ENCODE peak calls at places on chromosomes 5 and 9, in five cellular contexts. One of them, this sample, is unnamed.

GRCh38 chr5:125578551-125578950 is 832.1 kb upstream of the ZNF608 start:
- DNase-seq in esophagus squamous epithelium: no peak
- DNase-seq in adrenal gland: no peak
- DNase-seq in CD8-positive, alpha-beta T cell: no peak
- DNase-seq in heart right ventricle: no peak
- DNase-seq in this sample: no peak

GRCh38 chr5:169354263-169354662 is 53.3 kb upstream of the SLIT3 start:
- DNase-seq in esophagus squamous epithelium: no peak
- DNase-seq in heart right ventricle: no peak
- DNase-seq in CD8-positive, alpha-beta T cell: no peak
- DNase-seq in adrenal gland: no peak
- DNase-seq in this sample: no peak

GRCh38 chr5:36777105-36777757 is 99.3 kb upstream of the NIPBL start:
- DNase-seq in heart right ventricle: peak
- DNase-seq in esophagus squamous epithelium: no peak
- DNase-seq in adrenal gland: peak
- DNase-seq in CD8-positive, alpha-beta T cell: no peak
- DNase-seq in this sample: no peak

GRCh38 chr9:89868100-89868499 is 263.3 kb downstream of the GADD45G start:
- DNase-seq in adrenal gland: no peak
- DNase-seq in heart right ventricle: no peak
- DNase-seq in CD8-positive, alpha-beta T cell: no peak
- DNase-seq in esophagus squamous epithelium: no peak
- DNase-seq in this sample: no peak

GRCh38 chr5:133749331-133749985 is 137.1 kb upstream of the FSTL4 start:
- DNase-seq in adrenal gland: no peak
- DNase-seq in esophagus squamous epithelium: no peak
- DNase-seq in CD8-positive, alpha-beta T cell: no peak
- DNase-seq in heart right ventricle: no peak
- DNase-seq in this sample: peak

GRCh38 chr5:179121667-179122111 is 61.5 kb downstream of the ZNF354C start:
- DNase-seq in heart right ventricle: no peak
- DNase-seq in adrenal gland: no peak
- DNase-seq in CD8-positive, alpha-beta T cell: no peak
- DNase-seq in esophagus squamous epithelium: no peak
- DNase-seq in this sample: peak

GRCh38 chr5:67699560-67699959 is 503.0 kb upstream of the CD180 start:
- DNase-seq in CD8-positive, alpha-beta T cell: no peak
- DNase-seq in heart right ventricle: no peak
- DNase-seq in adrenal gland: no peak
- DNase-seq in esophagus squamous epithelium: no peak
- DNase-seq in this sample: no peak

GRCh38 chr5:32790411-32790951 is 79.4 kb downstream of the NPR3 start:
- DNase-seq in adrenal gland: no peak
- DNase-seq in esophagus squamous epithelium: no peak
- DNase-seq in heart right ventricle: no peak
- DNase-seq in CD8-positive, alpha-beta T cell: no peak
- DNase-seq in this sample: no peak

GRCh38 chr5:68074633-68075032 is 140.9 kb upstream of the PIK3R1 start:
- DNase-seq in esophagus squamous epithelium: no peak
- DNase-seq in heart right ventricle: no peak
- DNase-seq in adrenal gland: no peak
- DNase-seq in CD8-positive, alpha-beta T cell: no peak
- DNase-seq in this sample: no peak

GRCh38 chr5:40383719-40384651 is 295.7 kb upstream of the PTGER4 start:
- DNase-seq in adrenal gland: no peak
- DNase-seq in heart right ventricle: no peak
- DNase-seq in esophagus squamous epithelium: no peak
- DNase-seq in CD8-positive, alpha-beta T cell: no peak
- DNase-seq in this sample: no peak

GRCh38 chr9:94139672-94140417 is 55.6 kb downstream of the PTPDC1 start:
- DNase-seq in esophagus squamous epithelium: no peak
- DNase-seq in adrenal gland: peak
- DNase-seq in heart right ventricle: peak
- DNase-seq in CD8-positive, alpha-beta T cell: no peak
- DNase-seq in this sample: peak

GRCh38 chr9:136107953-136108647 is 10.6 kb downstream of the TMEM250 start:
- DNase-seq in heart right ventricle: no peak
- DNase-seq in adrenal gland: no peak
- DNase-seq in CD8-positive, alpha-beta T cell: no peak
- DNase-seq in esophagus squamous epithelium: no peak
- DNase-seq in this sample: no peak

GRCh38 chr5:73454379-73455036 is 5.9 kb upstream of the FOXD1 start:
- DNase-seq in esophagus squamous epithelium: no peak
- DNase-seq in CD8-positive, alpha-beta T cell: peak
- DNase-seq in heart right ventricle: no peak
- DNase-seq in adrenal gland: no peak
- DNase-seq in this sample: no peak

GRCh38 chr9:71758785-71759184 is 9.5 kb downstream of the CEMIP2 start:
- DNase-seq in adrenal gland: no peak
- DNase-seq in CD8-positive, alpha-beta T cell: no peak
- DNase-seq in heart right ventricle: no peak
- DNase-seq in esophagus squamous epithelium: no peak
- DNase-seq in this sample: no peak

GRCh38 chr5:131814990-131815389 is 18.2 kb upstream of the FNIP1 start:
- DNase-seq in heart right ventricle: no peak
- DNase-seq in adrenal gland: no peak
- DNase-seq in esophagus squamous epithelium: no peak
- DNase-seq in CD8-positive, alpha-beta T cell: no peak
- DNase-seq in this sample: no peak

GRCh38 chr5:73822989-73823339 is 197.0 kb downstream of the ARHGEF28 start:
- DNase-seq in heart right ventricle: no peak
- DNase-seq in CD8-positive, alpha-beta T cell: no peak
- DNase-seq in adrenal gland: no peak
- DNase-seq in esophagus squamous epithelium: no peak
- DNase-seq in this sample: no peak

GRCh38 chr5:95704150-95704549 is 21.4 kb upstream of the SPATA9 start:
- DNase-seq in adrenal gland: no peak
- DNase-seq in esophagus squamous epithelium: no peak
- DNase-seq in CD8-positive, alpha-beta T cell: no peak
- DNase-seq in heart right ventricle: no peak
- DNase-seq in this sample: no peak

GRCh38 chr9:87290241-87290700 is 207.4 kb upstream of the DAPK1 start:
- DNase-seq in adrenal gland: no peak
- DNase-seq in CD8-positive, alpha-beta T cell: no peak
- DNase-seq in heart right ventricle: no peak
- DNase-seq in esophagus squamous epithelium: no peak
- DNase-seq in this sample: no peak

GRCh38 chr5:80255425-80255751 is 460 bp downstream of the SERINC5 start:
- DNase-seq in adrenal gland: peak
- DNase-seq in heart right ventricle: peak
- DNase-seq in esophagus squamous epithelium: no peak
- DNase-seq in CD8-positive, alpha-beta T cell: peak
- DNase-seq in this sample: no peak

GRCh38 chr9:3507395-3508077 is 18.3 kb downstream of the RFX3 start:
- DNase-seq in adrenal gland: no peak
- DNase-seq in heart right ventricle: no peak
- DNase-seq in CD8-positive, alpha-beta T cell: no peak
- DNase-seq in esophagus squamous epithelium: no peak
- DNase-seq in this sample: no peak

GRCh38 chr9:94638335-94639044 is 828 bp downstream of the FBP1 start:
- DNase-seq in adrenal gland: no peak
- DNase-seq in CD8-positive, alpha-beta T cell: no peak
- DNase-seq in esophagus squamous epithelium: no peak
- DNase-seq in heart right ventricle: no peak
- DNase-seq in this sample: no peak

GRCh38 chr9:135087899-135088347 is 455 bp downstream of the OLFM1 start:
- DNase-seq in CD8-positive, alpha-beta T cell: no peak
- DNase-seq in adrenal gland: no peak
- DNase-seq in heart right ventricle: no peak
- DNase-seq in esophagus squamous epithelium: no peak
- DNase-seq in this sample: no peak

GRCh38 chr5:138696501-138696900 is 56.7 kb upstream of the CTNNA1 start:
- DNase-seq in heart right ventricle: no peak
- DNase-seq in adrenal gland: no peak
- DNase-seq in CD8-positive, alpha-beta T cell: no peak
- DNase-seq in esophagus squamous epithelium: no peak
- DNase-seq in this sample: no peak

GRCh38 chr5:92653730-92654461 is 927.1 kb downstream of the NR2F1-AS1 start:
- DNase-seq in esophagus squamous epithelium: no peak
- DNase-seq in CD8-positive, alpha-beta T cell: no peak
- DNase-seq in adrenal gland: no peak
- DNase-seq in heart right ventricle: no peak
- DNase-seq in this sample: no peak

GRCh38 chr5:75140277-75140676 is 87.9 kb upstream of the GCNT4 start:
- DNase-seq in esophagus squamous epithelium: no peak
- DNase-seq in CD8-positive, alpha-beta T cell: no peak
- DNase-seq in adrenal gland: no peak
- DNase-seq in heart right ventricle: no peak
- DNase-seq in this sample: no peak

GRCh38 chr9:106653111-106653697 is 209.8 kb upstream of the ZNF462 start:
- DNase-seq in CD8-positive, alpha-beta T cell: no peak
- DNase-seq in heart right ventricle: no peak
- DNase-seq in adrenal gland: no peak
- DNase-seq in esophagus squamous epithelium: no peak
- DNase-seq in this sample: no peak

GRCh38 chr5:40172721-40173120 is 507.0 kb upstream of the PTGER4 start:
- DNase-seq in adrenal gland: no peak
- DNase-seq in esophagus squamous epithelium: no peak
- DNase-seq in CD8-positive, alpha-beta T cell: no peak
- DNase-seq in heart right ventricle: no peak
- DNase-seq in this sample: no peak

GRCh38 chr5:39755986-39756385 is 331.2 kb upstream of the DAB2 start:
- DNase-seq in adrenal gland: peak
- DNase-seq in heart right ventricle: peak
- DNase-seq in esophagus squamous epithelium: no peak
- DNase-seq in CD8-positive, alpha-beta T cell: no peak
- DNase-seq in this sample: no peak

GRCh38 chr5:119742311-119742710 is 113.0 kb downstream of the FAM170A start:
- DNase-seq in CD8-positive, alpha-beta T cell: no peak
- DNase-seq in adrenal gland: no peak
- DNase-seq in esophagus squamous epithelium: no peak
- DNase-seq in heart right ventricle: no peak
- DNase-seq in this sample: no peak

GRCh38 chr9:121122450-121123032 is 47.8 kb downstream of the CNTRL start:
- DNase-seq in CD8-positive, alpha-beta T cell: no peak
- DNase-seq in adrenal gland: no peak
- DNase-seq in heart right ventricle: no peak
- DNase-seq in esophagus squamous epithelium: no peak
- DNase-seq in this sample: no peak

GRCh38 chr9:80797841-80798688 is 891.3 kb downstream of the TLE1 start:
- DNase-seq in adrenal gland: no peak
- DNase-seq in CD8-positive, alpha-beta T cell: no peak
- DNase-seq in esophagus squamous epithelium: no peak
- DNase-seq in heart right ventricle: peak
- DNase-seq in this sample: no peak
- H3K27ac ChIP-seq in adrenal gland: no peak
- H3K27ac ChIP-seq in CD8-positive, alpha-beta T cell: no peak
- H3K27ac ChIP-seq in esophagus squamous epithelium: peak
- H3K27ac ChIP-seq in heart right ventricle: peak
- H3K27ac ChIP-seq in this sample: peak

DNA sequence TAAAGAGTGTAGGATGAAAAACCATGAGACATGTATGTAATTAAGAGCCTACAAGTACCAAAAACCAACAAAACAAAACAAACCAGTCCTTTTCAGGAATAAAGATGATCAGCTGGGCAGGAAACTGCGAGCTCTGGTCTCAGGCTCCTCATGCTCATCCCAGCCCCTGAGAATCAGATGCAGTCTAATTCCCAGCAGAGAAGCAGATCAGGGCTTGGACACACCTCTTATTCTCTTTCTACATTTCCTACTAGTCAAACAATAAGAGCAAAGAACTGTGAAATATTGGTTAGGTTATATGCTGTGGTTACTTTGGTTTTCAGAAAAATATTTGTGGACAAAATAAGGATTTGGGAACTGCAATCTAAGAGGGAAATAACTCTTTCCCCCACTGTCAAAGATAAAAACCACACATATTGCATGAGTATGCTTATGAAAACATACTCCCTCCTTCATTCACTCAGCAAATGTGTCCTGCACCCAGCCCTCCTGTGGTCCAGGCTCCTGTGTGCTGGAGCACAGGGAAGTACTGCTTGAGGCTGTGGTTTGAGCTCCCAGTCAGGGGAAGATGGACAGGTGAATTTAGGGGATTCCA is 164.5 kb upstream of the S1PR3 start:
- DNase-seq in esophagus squamous epithelium: no peak
- DNase-seq in CD8-positive, alpha-beta T cell: no peak
- DNase-seq in adrenal gland: no peak
- DNase-seq in heart right ventricle: no peak
- DNase-seq in this sample: no peak
- H3K27ac ChIP-seq in esophagus squamous epithelium: no peak
- H3K27ac ChIP-seq in CD8-positive, alpha-beta T cell: no peak
- H3K27ac ChIP-seq in adrenal gland: no peak
- H3K27ac ChIP-seq in heart right ventricle: no peak
- H3K27ac ChIP-seq in this sample: no peak

GRCh38 chr5:149938791-149939358 is 5.7 kb downstream of the PDE6A start:
- DNase-seq in adrenal gland: peak
- DNase-seq in heart right ventricle: no peak
- DNase-seq in esophagus squamous epithelium: no peak
- DNase-seq in CD8-positive, alpha-beta T cell: no peak
- DNase-seq in this sample: no peak

GRCh38 chr5:149940941-149941644 is 3.5 kb downstream of the PDE6A start:
- DNase-seq in heart right ventricle: no peak
- DNase-seq in CD8-positive, alpha-beta T cell: no peak
- DNase-seq in adrenal gland: no peak
- DNase-seq in esophagus squamous epithelium: no peak
- DNase-seq in this sample: no peak

GRCh38 chr5:149941795-149942194 is 2.8 kb downstream of the PDE6A start:
- DNase-seq in adrenal gland: no peak
- DNase-seq in esophagus squamous epithelium: no peak
- DNase-seq in CD8-positive, alpha-beta T cell: no peak
- DNase-seq in heart right ventricle: no peak
- DNase-seq in this sample: no peak

GRCh38 chr5:149939572-149939971 is 5.0 kb downstream of the PDE6A start:
- DNase-seq in heart right ventricle: no peak
- DNase-seq in CD8-positive, alpha-beta T cell: no peak
- DNase-seq in adrenal gland: no peak
- DNase-seq in esophagus squamous epithelium: no peak
- DNase-seq in this sample: no peak

GRCh38 chr5:149940077-149940574 is 4.5 kb downstream of the PDE6A start:
- DNase-seq in CD8-positive, alpha-beta T cell: no peak
- DNase-seq in adrenal gland: peak
- DNase-seq in heart right ventricle: no peak
- DNase-seq in esophagus squamous epithelium: no peak
- DNase-seq in this sample: no peak
- H3K27ac ChIP-seq in CD8-positive, alpha-beta T cell: no peak
- H3K27ac ChIP-seq in adrenal gland: peak
- H3K27ac ChIP-seq in heart right ventricle: no peak
- H3K27ac ChIP-seq in esophagus squamous epithelium: peak
- H3K27ac ChIP-seq in this sample: no peak

GRCh38 chr5:14417792-14418765 is 163.5 kb upstream of the OTULINL start:
- DNase-seq in adrenal gland: no peak
- DNase-seq in esophagus squamous epithelium: no peak
- DNase-seq in CD8-positive, alpha-beta T cell: no peak
- DNase-seq in heart right ventricle: no peak
- DNase-seq in this sample: no peak
- H3K27ac ChIP-seq in adrenal gland: no peak
- H3K27ac ChIP-seq in esophagus squamous epithelium: peak
- H3K27ac ChIP-seq in CD8-positive, alpha-beta T cell: no peak
- H3K27ac ChIP-seq in heart right ventricle: peak
- H3K27ac ChIP-seq in this sample: peak

GRCh38 chr9:18595597-18595996 is 121.6 kb downstream of the ADAMTSL1 start:
- DNase-seq in adrenal gland: no peak
- DNase-seq in esophagus squamous epithelium: no peak
- DNase-seq in CD8-positive, alpha-beta T cell: no peak
- DNase-seq in heart right ventricle: no peak
- DNase-seq in this sample: no peak
- H3K27ac ChIP-seq in adrenal gland: no peak
- H3K27ac ChIP-seq in esophagus squamous epithelium: peak
- H3K27ac ChIP-seq in CD8-positive, alpha-beta T cell: no peak
- H3K27ac ChIP-seq in heart right ventricle: no peak
- H3K27ac ChIP-seq in this sample: no peak

GRCh38 chr5:117533792-117534191 is 959.2 kb upstream of the SEMA6A start:
- DNase-seq in CD8-positive, alpha-beta T cell: no peak
- DNase-seq in heart right ventricle: no peak
- DNase-seq in adrenal gland: no peak
- DNase-seq in esophagus squamous epithelium: no peak
- DNase-seq in this sample: no peak
- H3K27ac ChIP-seq in CD8-positive, alpha-beta T cell: no peak
- H3K27ac ChIP-seq in heart right ventricle: no peak
- H3K27ac ChIP-seq in adrenal gland: no peak
- H3K27ac ChIP-seq in esophagus squamous epithelium: no peak
- H3K27ac ChIP-seq in this sample: no peak